ENCODE peak calls at places on chromosomes 12 and 14, in seven cellular contexts. One of them, this sample, is unnamed.

GRCh38 chr12:42557586-42558172 is 31.9 kb downstream of the PRICKLE1 start:
- DNase-seq in left cardiac atrium: no peak
- DNase-seq in CD8-positive, alpha-beta memory T cell: no peak
- DNase-seq in NCI-H446 treated with DMSO at 0.1 percent for 48 hours: no peak
- DNase-seq in AG04450: no peak
- DNase-seq in DMS79: no peak
- DNase-seq in NCI-H345: no peak
- DNase-seq in this sample: no peak

GRCh38 chr12:42987216-42987631 is 397.7 kb upstream of the PRICKLE1 start:
- DNase-seq in AG04450: no peak
- DNase-seq in CD8-positive, alpha-beta memory T cell: no peak
- DNase-seq in NCI-H345: no peak
- DNase-seq in DMS79: no peak
- DNase-seq in left cardiac atrium: no peak
- DNase-seq in NCI-H446 treated with DMSO at 0.1 percent for 48 hours: no peak
- DNase-seq in this sample: no peak

GRCh38 chr14:32984531-32984930 is 45.9 kb downstream of the NPAS3 start:
- DNase-seq in NCI-H345: no peak
- DNase-seq in NCI-H446 treated with DMSO at 0.1 percent for 48 hours: no peak
- DNase-seq in DMS79: no peak
- DNase-seq in AG04450: no peak
- DNase-seq in CD8-positive, alpha-beta memory T cell: no peak
- DNase-seq in left cardiac atrium: no peak
- DNase-seq in this sample: no peak

GRCh38 chr14:88463318-88463717 is 77.9 kb downstream of the SPATA7 start:
- DNase-seq in NCI-H446 treated with DMSO at 0.1 percent for 48 hours: no peak
- DNase-seq in NCI-H345: peak
- DNase-seq in left cardiac atrium: no peak
- DNase-seq in AG04450: no peak
- DNase-seq in DMS79: no peak
- DNase-seq in CD8-positive, alpha-beta memory T cell: no peak
- DNase-seq in this sample: no peak

GRCh38 chr14:89013098-89013504 is 188.7 kb downstream of the TTC8 start:
- DNase-seq in DMS79: no peak
- DNase-seq in CD8-positive, alpha-beta memory T cell: no peak
- DNase-seq in AG04450: no peak
- DNase-seq in left cardiac atrium: no peak
- DNase-seq in NCI-H446 treated with DMSO at 0.1 percent for 48 hours: peak
- DNase-seq in NCI-H345: no peak
- DNase-seq in this sample: no peak

GRCh38 chr14:26702721-26703250 is 105.0 kb upstream of the NOVA1 start:
- DNase-seq in NCI-H345: no peak
- DNase-seq in CD8-positive, alpha-beta memory T cell: no peak
- DNase-seq in NCI-H446 treated with DMSO at 0.1 percent for 48 hours: no peak
- DNase-seq in DMS79: no peak
- DNase-seq in AG04450: no peak
- DNase-seq in left cardiac atrium: no peak
- DNase-seq in this sample: no peak

GRCh38 chr12:131943876-131944275 is 5.9 kb upstream of the EP400 start:
- DNase-seq in NCI-H446 treated with DMSO at 0.1 percent for 48 hours: no peak
- DNase-seq in CD8-positive, alpha-beta memory T cell: no peak
- DNase-seq in AG04450: no peak
- DNase-seq in NCI-H345: no peak
- DNase-seq in DMS79: no peak
- DNase-seq in left cardiac atrium: peak
- DNase-seq in this sample: no peak

GRCh38 chr14:104140213-104140462 is 1.8 kb downstream of the KIF26A start:
- DNase-seq in AG04450: no peak
- DNase-seq in NCI-H345: no peak
- DNase-seq in DMS79: no peak
- DNase-seq in left cardiac atrium: peak
- DNase-seq in NCI-H446 treated with DMSO at 0.1 percent for 48 hours: no peak
- DNase-seq in CD8-positive, alpha-beta memory T cell: no peak
- DNase-seq in this sample: no peak

GRCh38 chr12:131915000-131915689 is 13.9 kb upstream of the PUS1 start:
- DNase-seq in NCI-H446 treated with DMSO at 0.1 percent for 48 hours: no peak
- DNase-seq in NCI-H345: no peak
- DNase-seq in AG04450: no peak
- DNase-seq in left cardiac atrium: no peak
- DNase-seq in DMS79: no peak
- DNase-seq in CD8-positive, alpha-beta memory T cell: no peak
- DNase-seq in this sample: no peak

GRCh38 chr12:95393191-95393790 is 80.7 kb upstream of the METAP2 start:
- DNase-seq in CD8-positive, alpha-beta memory T cell: no peak
- DNase-seq in DMS79: no peak
- DNase-seq in left cardiac atrium: no peak
- DNase-seq in AG04450: no peak
- DNase-seq in NCI-H446 treated with DMSO at 0.1 percent for 48 hours: no peak
- DNase-seq in NCI-H345: no peak
- DNase-seq in this sample: no peak

GRCh38 chr12:68207276-68207675 is 18.3 kb downstream of the IL26 start:
- DNase-seq in AG04450: no peak
- DNase-seq in NCI-H345: peak
- DNase-seq in CD8-positive, alpha-beta memory T cell: no peak
- DNase-seq in DMS79: no peak
- DNase-seq in NCI-H446 treated with DMSO at 0.1 percent for 48 hours: no peak
- DNase-seq in left cardiac atrium: no peak
- DNase-seq in this sample: peak